ENCODE peak calls at places on chromosomes 2 and 18, in ten cellular contexts. V is foreskin keratinocyte; I is left ventricle myocardium inferior; H is CD4-positive, alpha-beta T cell; O is IMR-90; J is colonic mucosa; M is neuronal stem cell; S is heart right ventricle; T is trophoblast cell; D is neural progenitor cell. B is an unnamed sample.

GRCh38 chr2:191264647-191265079 is 19.5 kb downstream of the MYO1B start:
- DNase-seq in V (no peak), I (no peak), H (no peak), O (peak), J (no peak), M (no peak), S (no peak), T (no peak), D (no peak), B (no peak)

GRCh38 chr2:224778474-224778877 is 62.3 kb upstream of the CCDC195 start:
- DNase-seq in V (peak), I (no peak), H (peak), O (peak), J (peak), M (peak), S (no peak), T (peak), D (peak), B (no peak)

GRCh38 chr18:44870631-44871502 is 190.2 kb downstream of the SETBP1 start:
- DNase-seq in V (no peak), I (no peak), H (no peak), O (no peak), J (no peak), M (no peak), S (no peak), T (no peak), D (no peak), B (no peak)

GRCh38 chr2:227267406-227268115 is 57.5 kb upstream of the MFF start:
- DNase-seq in V (no peak), I (peak), H (no peak), O (no peak), J (no peak), M (no peak), S (no peak), T (no peak), D (no peak), B (no peak)

GRCh38 chr2:9897796-9898195 is 53.7 kb upstream of the GRHL1 start:
- DNase-seq in V (no peak), I (no peak), H (no peak), O (peak), J (no peak), M (peak), S (no peak), T (no peak), D (peak), B (no peak)

GRCh38 chr2:12169721-12170120 is 423.3 kb downstream of the LPIN1 start:
- DNase-seq in V (no peak), I (peak), H (peak), O (peak), J (no peak), M (no peak), S (peak), T (peak), D (peak), B (no peak)

GRCh38 chr2:11829324-11829946 is 83.0 kb downstream of the LPIN1 start:
- DNase-seq in V (no peak), I (peak), H (peak), O (peak), J (peak), M (peak), S (peak), T (no peak), D (peak), B (no peak)

GRCh38 chr2:170605862-170606261 is 109.3 kb upstream of the SP5 start:
- DNase-seq in V (no peak), I (no peak), H (no peak), O (no peak), J (no peak), M (no peak), S (no peak), T (no peak), D (no peak), B (no peak)

GRCh38 chr2:60409207-60409871 is 144.1 kb downstream of the BCL11A start:
- DNase-seq in V (no peak), I (no peak), H (no peak), O (no peak), J (no peak), M (no peak), S (no peak), T (no peak), D (no peak), B (no peak)

GRCh38 chr2:66596229-66596628 is 161.3 kb downstream of the MEIS1 start:
- DNase-seq in V (no peak), I (no peak), H (no peak), O (peak), J (no peak), M (no peak), S (no peak), T (no peak), D (peak), B (no peak)

GRCh38 chr18:43664487-43665008 is 387.3 kb upstream of the SYT4 start:
- DNase-seq in V (no peak), I (no peak), H (no peak), O (no peak), J (no peak), M (no peak), S (no peak), T (no peak), D (no peak), B (no peak)

GRCh38 chr2:20190862-20191713 is 33.8 kb downstream of the SDC1 start:
- DNase-seq in V (no peak), I (no peak), H (no peak), O (no peak), J (peak), M (peak), S (no peak), T (no peak), D (peak), B (no peak)

GRCh38 chr18:38368886-38369285 is 803.3 kb upstream of the CELF4 start:
- DNase-seq in V (peak), I (no peak), H (no peak), O (no peak), J (no peak), M (no peak), S (no peak), T (no peak), D (no peak), B (no peak)

GRCh38 chr2:18518116-18519111 is 42.0 kb downstream of the RDH14 start:
- DNase-seq in V (peak), I (no peak), H (no peak), O (peak), J (no peak), M (no peak), S (no peak), T (no peak), D (no peak), B (no peak)

GRCh38 chr18:581106-581505 is 926 bp downstream of the CETN1 start:
- DNase-seq in V (no peak), I (no peak), H (no peak), O (no peak), J (no peak), M (no peak), S (no peak), T (no peak), D (peak), B (no peak)

GRCh38 chr2:20005067-20005627 is 7.3 kb downstream of the MATN3 start:
- DNase-seq in V (no peak), I (no peak), H (no peak), O (no peak), J (no peak), M (no peak), S (no peak), T (no peak), D (no peak), B (no peak)

GRCh38 chr2:34188464-34188863 is 589.4 kb upstream of the FAM98A start:
- DNase-seq in V (no peak), I (no peak), H (no peak), O (no peak), J (no peak), M (no peak), S (no peak), T (no peak), D (no peak), B (no peak)

GRCh38 chr2:173249661-173250641 is 104.7 kb upstream of the CDCA7 start:
- DNase-seq in V (no peak), I (no peak), H (no peak), O (no peak), J (no peak), M (peak), S (no peak), T (no peak), D (peak), B (no peak)

GRCh38 chr2:107936427-107937359 is 49.6 kb upstream of the SLC5A7 start:
- DNase-seq in V (no peak), I (no peak), H (no peak), O (no peak), J (no peak), M (peak), S (no peak), T (no peak), D (peak), B (no peak)

GRCh38 chr2:15588329-15588919 is 3.2 kb upstream of the DDX1 start:
- DNase-seq in V (no peak), I (no peak), H (peak), O (peak), J (peak), M (peak), S (no peak), T (no peak), D (peak), B (no peak)

GRCh38 chr2:110800611-110801402 is 68.4 kb downstream of the ACOXL start:
- DNase-seq in V (no peak), I (no peak), H (no peak), O (no peak), J (no peak), M (no peak), S (no peak), T (no peak), D (peak), B (no peak)

GRCh38 chr2:167675906-167676305 is 571.5 kb downstream of the STK39 start:
- DNase-seq in V (no peak), I (no peak), H (no peak), O (no peak), J (no peak), M (no peak), S (no peak), T (no peak), D (no peak), B (no peak)

GRCh38 chr2:26572589-26572988 is 68.6 kb downstream of the CIB4 start:
- DNase-seq in V (no peak), I (no peak), H (no peak), O (no peak), J (no peak), M (no peak), S (no peak), T (no peak), D (peak), B (peak)

GRCh38 chr2:240437181-240437860 is 1.9 kb downstream of the GPC1 start:
- DNase-seq in V (no peak), I (peak), H (no peak), O (no peak), J (no peak), M (no peak), S (no peak), T (no peak), D (no peak), B (peak)

GRCh38 chr2:240436626-240437180 is 1.2 kb downstream of the GPC1 start:
- DNase-seq in V (no peak), I (peak), H (no peak), O (peak), J (no peak), M (no peak), S (peak), T (no peak), D (peak), B (peak)

GRCh38 chr2:240434728-240435456 is 571 bp upstream of the GPC1 start:
- DNase-seq in V (peak), I (peak), H (peak), O (peak), J (peak), M (peak), S (peak), T (peak), D (peak), B (peak)

GRCh38 chr2:240435457-240435954 is at the start of gene GPC1:
- DNase-seq in V (no peak), I (peak), H (peak), O (peak), J (peak), M (peak), S (peak), T (peak), D (peak), B (peak)

GRCh38 chr2:240435955-240436625 is 627 bp downstream of the GPC1 start:
- DNase-seq in V (no peak), I (no peak), H (no peak), O (peak), J (no peak), M (no peak), S (peak), T (no peak), D (peak), B (peak)
- H3K27ac ChIP-seq in V (peak), I (peak), H (no peak), O (peak), J (peak), M (peak), S (peak), T (peak), D (no peak), B (peak)

GRCh38 chr2:38509322-38509946 is 93.3 kb downstream of the HNRNPLL start:
- DNase-seq in V (peak), I (no peak), H (no peak), O (peak), J (no peak), M (no peak), S (no peak), T (no peak), D (no peak), B (no peak)
- H3K27ac ChIP-seq in V (no peak), I (peak), H (no peak), O (peak), J (no peak), M (no peak), S (no peak), T (no peak), D (no peak), B (no peak)

DNA sequence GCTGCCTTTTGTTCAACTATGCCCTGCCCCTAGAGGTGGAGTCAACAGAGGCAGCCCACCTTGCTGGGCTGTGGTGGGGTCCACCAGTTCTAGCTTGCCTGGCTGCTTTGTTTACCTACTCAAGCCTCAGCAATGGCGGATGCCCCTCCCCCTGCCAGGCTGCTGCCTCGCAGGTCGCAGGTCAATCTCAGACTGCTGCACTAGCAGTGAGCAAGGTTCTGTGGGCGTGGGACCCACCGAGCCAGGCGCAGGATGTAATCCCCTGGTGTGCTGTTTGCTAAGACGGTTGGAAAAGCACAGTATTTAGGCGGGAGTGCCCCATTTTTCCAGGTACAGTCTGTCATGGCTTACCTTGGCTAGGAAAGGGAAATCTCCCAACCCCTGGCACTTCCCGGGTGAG is 133.0 kb upstream of the VWC2L start:
- DNase-seq in V (no peak), I (no peak), H (no peak), O (no peak), J (no peak), M (no peak), S (no peak), T (no peak), D (no peak), B (no peak)
- H3K27ac ChIP-seq in V (no peak), I (no peak), H (no peak), O (no peak), J (no peak), M (no peak), S (no peak), T (no peak), D (no peak), B (no peak)

GRCh38 chr2:30294147-30294546 is 62.8 kb downstream of the LBH start:
- DNase-seq in V (no peak), I (no peak), H (no peak), O (no peak), J (no peak), M (no peak), S (no peak), T (no peak), D (no peak), B (no peak)
- H3K27ac ChIP-seq in V (no peak), I (no peak), H (no peak), O (peak), J (no peak), M (no peak), S (no peak), T (no peak), D (no peak), B (no peak)

DNA sequence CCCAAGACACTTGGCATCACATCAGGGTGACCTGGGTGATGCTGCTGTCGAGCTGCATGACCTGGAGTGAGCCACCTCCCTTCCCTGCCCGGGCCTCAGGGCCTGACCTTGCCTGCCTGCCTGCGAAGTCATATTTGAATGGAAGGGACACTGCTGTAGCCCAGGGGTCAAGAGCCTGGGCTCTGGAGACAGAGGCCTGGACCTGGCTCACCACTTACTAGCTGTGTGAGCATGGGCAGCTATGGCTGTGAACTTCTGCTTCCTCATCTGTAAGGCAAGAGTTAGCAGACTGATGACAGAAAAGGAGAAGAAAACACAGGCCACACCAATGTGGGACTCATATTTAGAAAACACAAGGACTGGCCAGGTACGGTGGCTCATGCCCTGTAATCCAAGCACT is 118.7 kb downstream of the ZFP36L2 start:
- DNase-seq in V (no peak), I (no peak), H (no peak), O (no peak), J (no peak), M (no peak), S (no peak), T (no peak), D (no peak), B (no peak)
- H3K27ac ChIP-seq in V (no peak), I (peak), H (no peak), O (peak), J (peak), M (peak), S (no peak), T (no peak), D (peak), B (no peak)

GRCh38 chr2:205696541-205697441 is 14.5 kb downstream of the NRP2 start:
- DNase-seq in V (no peak), I (no peak), H (no peak), O (peak), J (no peak), M (no peak), S (no peak), T (peak), D (peak), B (no peak)
- H3K27ac ChIP-seq in V (no peak), I (no peak), H (no peak), O (peak), J (no peak), M (no peak), S (no peak), T (peak), D (no peak), B (no peak)

DNA sequence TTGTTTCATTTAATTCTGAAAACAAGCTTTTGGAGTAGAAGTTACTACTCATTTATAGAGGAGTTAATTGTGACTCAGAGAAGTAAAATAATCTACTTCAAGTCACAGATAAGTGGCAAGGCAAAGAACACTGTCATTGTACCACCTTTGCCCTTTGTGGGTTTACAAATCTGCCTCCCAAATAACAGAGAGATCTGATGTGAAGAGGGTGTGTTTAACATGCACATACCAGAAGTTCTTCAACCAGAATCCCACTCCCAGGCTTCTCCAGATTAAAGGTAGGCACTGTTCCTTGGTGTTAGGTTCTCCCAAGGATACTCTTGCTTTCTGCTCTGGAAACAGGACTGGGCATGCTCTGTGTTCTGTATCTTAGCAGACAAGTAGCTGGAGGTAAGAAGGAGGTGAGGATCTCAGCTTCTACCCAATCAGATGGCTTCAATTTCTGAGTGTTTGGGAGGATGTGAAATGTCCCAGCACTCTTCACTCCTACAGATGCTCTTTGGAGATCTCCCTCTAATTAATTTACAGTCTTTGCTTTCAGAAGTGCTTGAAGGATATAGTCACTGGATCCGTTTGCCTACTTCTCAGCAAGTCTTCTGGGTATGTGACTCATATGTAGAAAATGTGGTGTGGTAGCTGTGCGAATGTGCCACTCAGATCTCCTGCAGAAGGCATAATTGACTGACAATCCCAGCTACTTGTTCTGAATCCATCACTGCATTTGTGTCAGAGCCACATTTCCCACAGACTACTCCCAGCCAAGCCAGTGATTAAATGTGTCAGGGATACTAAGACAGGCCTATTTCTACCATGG is 111.1 kb downstream of the KLHL14 start:
- DNase-seq in V (peak), I (no peak), H (no peak), O (no peak), J (no peak), M (no peak), S (no peak), T (peak), D (no peak), B (no peak)
- H3K27ac ChIP-seq in V (no peak), I (no peak), H (no peak), O (no peak), J (no peak), M (no peak), S (no peak), T (no peak), D (no peak), B (no peak)

B was measured in RWPE2.